ENCODE peak calls at places on chromosomes 2 and 18, in four cellular contexts. One of them, this sample, is unnamed.

GRCh38 chr2:183149489-183149888 is 25.2 kb downstream of the NUP35 start:
- DNase-seq in K562: no peak
- DNase-seq in WTC11: no peak
- DNase-seq in HepG2: no peak
- DNase-seq in this sample: no peak

GRCh38 chr18:73614812-73615211 is 532.8 kb downstream of the FBXO15 start:
- DNase-seq in K562: no peak
- DNase-seq in WTC11: no peak
- DNase-seq in HepG2: no peak
- DNase-seq in this sample: peak

GRCh38 chr2:236008006-236008405 is 160.2 kb downstream of the GBX2 start:
- DNase-seq in K562: no peak
- DNase-seq in WTC11: no peak
- DNase-seq in HepG2: no peak
- DNase-seq in this sample: no peak

GRCh38 chr2:79434362-79434761 is 78.5 kb upstream of the CTNNA2 start:
- DNase-seq in K562: no peak
- DNase-seq in WTC11: no peak
- DNase-seq in HepG2: no peak
- DNase-seq in this sample: no peak

GRCh38 chr2:121386707-121387106 is 101.7 kb upstream of the TFCP2L1 start:
- DNase-seq in K562: no peak
- DNase-seq in WTC11: no peak
- DNase-seq in HepG2: no peak
- DNase-seq in this sample: no peak

GRCh38 chr2:239318091-239318725 is 82.6 kb downstream of the HDAC4 start:
- DNase-seq in K562: peak
- DNase-seq in WTC11: no peak
- DNase-seq in HepG2: no peak
- DNase-seq in this sample: no peak

GRCh38 chr2:76450024-76450475 is 739.3 kb upstream of the GCFC2 start:
- DNase-seq in K562: no peak
- DNase-seq in WTC11: no peak
- DNase-seq in HepG2: no peak
- DNase-seq in this sample: no peak

GRCh38 chr18:36012891-36013290 is 40.4 kb downstream of the RMP24 start:
- DNase-seq in K562: no peak
- DNase-seq in WTC11: no peak
- DNase-seq in HepG2: no peak
- DNase-seq in this sample: no peak

GRCh38 chr2:164014791-164015190 is 279.0 kb upstream of the FIGN start:
- DNase-seq in K562: no peak
- DNase-seq in WTC11: no peak
- DNase-seq in HepG2: no peak
- DNase-seq in this sample: no peak

DNA sequence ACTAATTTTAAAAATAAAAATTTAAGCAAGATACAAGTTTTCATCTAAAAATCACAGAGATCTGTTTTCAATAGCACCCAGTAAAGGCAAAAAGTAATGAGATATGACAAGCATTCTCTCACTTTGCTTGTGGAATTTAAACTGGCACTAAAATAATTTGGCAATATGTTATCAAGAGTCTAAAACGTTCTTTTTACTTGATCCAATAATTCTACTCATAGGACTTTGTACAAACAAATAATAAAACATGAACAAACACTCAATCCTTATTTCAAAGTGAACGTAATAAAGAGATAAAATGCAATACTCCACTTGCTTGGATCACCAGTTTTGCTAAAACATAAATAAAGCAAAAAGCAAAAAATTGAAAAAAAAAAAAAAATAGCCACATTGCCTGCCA is 30.4 kb downstream of the PIAS2 start:
- DNase-seq in K562: no peak
- DNase-seq in WTC11: no peak
- DNase-seq in HepG2: no peak
- DNase-seq in this sample: no peak
- TF ChIP-seq NR3C1 in K562: no peak
- TF ChIP-seq NR3C1 in WTC11: no peak
- TF ChIP-seq NR3C1 in HepG2: no peak
- TF ChIP-seq NR3C1 in this sample: no peak

DNA sequence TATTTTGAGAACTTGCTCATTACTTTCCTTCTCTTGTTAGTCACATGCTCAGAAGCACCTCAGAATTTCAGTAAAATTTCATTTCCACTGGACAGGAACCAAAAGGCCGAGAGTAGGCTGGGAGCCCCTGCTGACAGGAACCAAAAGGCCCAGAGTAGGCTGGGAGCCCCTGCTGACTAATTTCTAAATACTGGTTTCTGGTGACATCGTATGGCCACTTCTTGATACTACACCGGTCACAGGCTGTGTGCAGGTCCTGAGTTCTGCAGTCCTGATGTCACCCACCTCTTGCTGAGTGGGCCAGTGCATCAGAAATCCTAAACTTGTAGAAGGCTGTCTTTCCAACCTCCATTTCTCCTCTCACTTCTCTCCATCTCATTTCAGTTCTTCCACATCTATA is 17.7 kb upstream of the EN1 start:
- DNase-seq in K562: peak
- DNase-seq in WTC11: peak
- DNase-seq in HepG2: peak
- DNase-seq in this sample: peak
- TF ChIP-seq NR3C1 in K562: no peak
- TF ChIP-seq NR3C1 in WTC11: no peak
- TF ChIP-seq NR3C1 in HepG2: no peak
- TF ChIP-seq NR3C1 in this sample: no peak

GRCh38 chr2:32746554-32747133 is 118.8 kb downstream of the TTC27 start:
- DNase-seq in K562: no peak
- DNase-seq in WTC11: no peak
- DNase-seq in HepG2: no peak
- DNase-seq in this sample: no peak
- TF ChIP-seq NR3C1 in K562: no peak
- TF ChIP-seq NR3C1 in WTC11: no peak
- TF ChIP-seq NR3C1 in HepG2: no peak
- TF ChIP-seq NR3C1 in this sample: no peak

DNA sequence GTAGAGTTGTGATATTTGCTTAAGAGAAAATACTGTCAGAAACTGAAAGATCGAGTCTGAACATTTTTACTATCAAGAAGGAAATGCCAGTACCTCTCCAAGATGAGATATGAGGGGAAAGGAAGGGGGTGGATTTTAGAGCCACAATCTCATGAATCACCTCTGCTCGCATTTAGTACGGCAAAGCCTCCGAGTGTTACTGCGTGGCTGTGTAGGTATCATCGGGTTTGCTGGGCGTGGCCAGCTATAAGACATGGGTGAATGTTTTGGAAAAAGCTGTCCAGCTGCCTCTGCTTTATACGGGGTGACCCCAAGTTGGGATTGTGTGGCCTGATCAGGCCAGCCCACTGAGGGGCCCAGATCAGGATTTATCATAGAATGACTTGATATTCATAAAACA is 826.4 kb downstream of the SOCS6 start:
- DNase-seq in K562: no peak
- DNase-seq in WTC11: no peak
- DNase-seq in HepG2: no peak
- DNase-seq in this sample: no peak
- TF ChIP-seq NR3C1 in K562: no peak
- TF ChIP-seq NR3C1 in WTC11: no peak
- TF ChIP-seq NR3C1 in HepG2: no peak
- TF ChIP-seq NR3C1 in this sample: no peak

GRCh38 chr2:13006829-13007715 is 290.3 kb downstream of the TRIB2 start:
- DNase-seq in K562: peak
- DNase-seq in WTC11: peak
- DNase-seq in HepG2: peak
- DNase-seq in this sample: peak

GRCh38 chr2:13003500-13003899 is 286.8 kb downstream of the TRIB2 start:
- DNase-seq in K562: no peak
- DNase-seq in WTC11: no peak
- DNase-seq in HepG2: no peak
- DNase-seq in this sample: no peak

GRCh38 chr2:13006407-13006806 is 289.7 kb downstream of the TRIB2 start:
- DNase-seq in K562: no peak
- DNase-seq in WTC11: no peak
- DNase-seq in HepG2: no peak
- DNase-seq in this sample: no peak

GRCh38 chr2:13005048-13005447 is 288.3 kb downstream of the TRIB2 start:
- DNase-seq in K562: no peak
- DNase-seq in WTC11: no peak
- DNase-seq in HepG2: no peak
- DNase-seq in this sample: no peak

GRCh38 chr2:13005761-13006336 is 289.1 kb downstream of the TRIB2 start:
- DNase-seq in K562: no peak
- DNase-seq in WTC11: no peak
- DNase-seq in HepG2: no peak
- DNase-seq in this sample: no peak
- TF ChIP-seq NR3C1 in K562: no peak
- TF ChIP-seq NR3C1 in WTC11: no peak
- TF ChIP-seq NR3C1 in HepG2: no peak
- TF ChIP-seq NR3C1 in this sample: no peak

This sample was measured in A549.